ENCODE peak calls at places on chromosomes 11 and 22, in four cellular contexts. E, H, A and J are unnamed samples.

GRCh38 chr11:74418509-74418895 is 20.3 kb upstream of the PGM2L1 start:
- DNase-seq in H (no peak), E (no peak), A (no peak), J (no peak)

GRCh38 chr11:79363261-79363660 is 77.6 kb downstream of the TENM4 start:
- DNase-seq in A (no peak), E (no peak), H (no peak), J (no peak)

GRCh38 chr11:130118636-130119387 is 40.8 kb upstream of the ST14 start:
- DNase-seq in A (peak; percentile 38), E (no peak), H (no peak), J (no peak)

GRCh38 chr22:40009231-40009769 is 14.5 kb downstream of the FAM83F start:
- DNase-seq in H (no peak), A (no peak), E (peak; percentile 74), J (peak; percentile 21)

GRCh38 chr11:73157141-73158010 is 15.3 kb upstream of the FCHSD2 start:
- DNase-seq in H (peak; percentile 21), E (no peak), A (no peak), J (no peak)

GRCh38 chr11:113954235-113954634 is 20.7 kb upstream of the HTR3A start:
- DNase-seq in H (no peak), A (no peak), E (no peak), J (no peak)

GRCh38 chr11:109864834-109865557 is 228.2 kb upstream of the ZC3H12C start:
- DNase-seq in H (no peak), E (no peak), A (no peak), J (no peak)

GRCh38 chr22:35629406-35630234 is 12.5 kb upstream of the MB start:
- DNase-seq in A (peak; percentile 61), H (no peak), E (no peak), J (peak; percentile 31)

GRCh38 chr11:3077846-3078440 is 20.7 kb upstream of the CARS1 start:
- DNase-seq in H (no peak), A (no peak), E (no peak), J (no peak)

GRCh38 chr11:63608353-63609345 is 5.6 kb downstream of the PLAAT3 start:
- DNase-seq in H (no peak), A (no peak), E (no peak), J (no peak)

GRCh38 chr11:64415996-64416728 is 57.2 kb downstream of the RPS6KA4 start:
- DNase-seq in E (no peak), H (no peak), A (no peak), J (no peak)

GRCh38 chr11:64017950-64018224 is 17.8 kb upstream of the FLRT1 start:
- DNase-seq in H (no peak), E (no peak), A (no peak), J (no peak)

GRCh38 chr11:10502770-10503169 is 38.2 kb downstream of the RNF141 start:
- DNase-seq in H (no peak), E (no peak), A (no peak), J (no peak)

GRCh38 chr11:24064309-24064903 is 432.4 kb upstream of the LUZP2 start:
- DNase-seq in E (no peak), A (no peak), H (no peak), J (no peak)

GRCh38 chr11:73982595-73982989 is at the start of gene UCP2:
- DNase-seq in H (peak; percentile 95), A (no peak), E (no peak), J (peak; percentile 91)

GRCh38 chr22:27242111-27242436 is 559.5 kb downstream of the MN1 start:
- DNase-seq in A (no peak), E (no peak), H (no peak), J (no peak)

GRCh38 chr11:61781585-61781984 is 10.8 kb downstream of the TMEM258 start:
- DNase-seq in H (no peak), E (no peak), A (no peak), J (no peak)

GRCh38 chr11:132685174-132685611 is 847.1 kb downstream of the OPCML start:
- DNase-seq in A (no peak), H (no peak), E (no peak), J (no peak)

GRCh38 chr11:63553759-63554158 is 9.4 kb downstream of the PLAAT2 start:
- DNase-seq in E (no peak), A (no peak), H (no peak), J (no peak)

GRCh38 chr22:41290262-41291221 is 4.6 kb upstream of the RANGAP1 start:
- DNase-seq in A (no peak), E (peak; percentile 58), H (no peak), J (no peak)

GRCh38 chr11:73944085-73944484 is 6.7 kb upstream of the DNAJB13 start:
- DNase-seq in H (no peak), E (no peak), A (no peak), J (no peak)

GRCh38 chr11:134022748-134023147 is 46.1 kb upstream of the JAM3 start:
- DNase-seq in E (no peak), A (no peak), H (no peak), J (no peak)

GRCh38 chr22:45318558-45319318 is 9.0 kb downstream of the FAM118A start:
- DNase-seq in E (no peak), H (no peak), A (peak; percentile 46), J (no peak)

GRCh38 chr11:72641900-72642814 is 32.1 kb downstream of the PDE2A start:
- DNase-seq in E (peak; percentile 76), H (peak; percentile 91), A (no peak), J (peak; percentile 57)

GRCh38 chr11:118524356-118524755 is 2.9 kb upstream of the TTC36 start:
- DNase-seq in E (no peak), H (no peak), A (no peak), J (no peak)

GRCh38 chr22:16922076-16922475 is 85.9 kb downstream of the GAB4 start:
- DNase-seq in A (no peak), E (no peak), H (no peak), J (no peak)

GRCh38 chr11:19395050-19395449 is 154.3 kb upstream of the E2F8 start:
- DNase-seq in A (no peak), H (no peak), E (no peak), J (no peak)

GRCh38 chr11:10026514-10026913 is 267.5 kb downstream of the SBF2 start:
- DNase-seq in H (no peak), A (no peak), E (no peak), J (no peak)

GRCh38 chr11:130825621-130826020 is 90.7 kb downstream of the SNX19 start:
- DNase-seq in H (no peak), E (no peak), A (no peak), J (no peak)

GRCh38 chr11:73271936-73272679 is at the start of gene P2RY6:
- DNase-seq in A (no peak), E (no peak), H (peak; percentile 87), J (peak; percentile 33)

GRCh38 chr11:108824601-108825000 is 159.7 kb downstream of the DDX10 start:
- DNase-seq in A (no peak), E (no peak), H (no peak), J (no peak)

GRCh38 chr11:124640660-124641059 is 18.0 kb downstream of the TBRG1 start:
- DNase-seq in H (no peak), E (peak; percentile 49), A (no peak), J (no peak)

GRCh38 chr11:127862406-127862805 is 725.0 kb downstream of the ETS1 start:
- DNase-seq in H (no peak), A (no peak), E (no peak), J (no peak)

GRCh38 chr22:40022536-40023225 is 27.9 kb downstream of the FAM83F start:
- DNase-seq in E (no peak), H (no peak), A (no peak), J (no peak)

GRCh38 chr22:27124336-27125023 is 467.1 kb downstream of the MIAT start:
- DNase-seq in A (no peak), E (no peak), H (no peak), J (no peak)

DNA sequence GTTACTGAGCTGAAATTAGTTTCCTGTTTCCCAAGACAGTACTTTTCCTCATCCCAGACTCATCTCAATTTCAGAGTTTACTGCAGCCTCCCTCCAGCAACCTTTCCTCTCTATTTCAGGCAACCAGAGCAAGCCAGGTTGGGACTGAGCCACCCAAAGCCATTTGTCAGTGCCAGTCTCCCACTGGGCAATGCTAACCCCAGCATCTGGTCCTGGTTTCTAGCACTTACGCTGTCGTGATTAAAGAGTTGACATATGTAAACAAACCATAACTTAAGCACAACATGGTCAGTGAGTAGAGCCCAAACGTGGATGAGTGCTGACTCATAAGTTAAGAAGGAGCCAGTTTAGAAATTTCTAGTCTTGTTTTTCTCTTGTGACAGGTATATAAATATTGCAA is 119.6 kb upstream of the BLID start:
- DNase-seq in H (no peak), E (no peak), A (no peak), J (no peak)
- TF ChIP-seq NRF1 in H (no peak), E (no peak), A (no peak), J (no peak)

DNA sequence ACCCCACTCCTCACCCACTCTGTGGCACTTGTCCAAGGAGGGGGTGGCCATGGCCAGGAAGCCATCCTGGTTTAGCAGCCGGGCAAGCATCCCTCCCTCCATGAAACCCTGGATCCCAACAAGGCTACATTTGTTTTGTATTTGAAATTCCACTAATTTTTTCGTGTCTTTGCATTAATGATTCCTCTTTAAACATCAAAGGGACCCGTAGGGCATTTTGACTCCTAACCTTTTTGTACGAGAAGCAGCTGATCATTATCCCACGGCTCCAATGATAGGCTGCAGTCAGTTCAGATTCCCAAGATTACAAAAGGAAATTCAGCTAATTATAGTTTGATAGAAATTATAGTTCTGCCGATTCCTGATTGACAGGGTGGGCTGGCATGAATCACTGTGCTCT is 10.7 kb downstream of the MYEOV start:
- DNase-seq in A (no peak), H (no peak), E (no peak), J (no peak)
- TF ChIP-seq NRF1 in A (no peak), H (no peak), E (no peak), J (no peak)

GRCh38 chr11:112520293-112520692 is 259.6 kb upstream of the PLET1 start:
- DNase-seq in E (no peak), H (no peak), A (no peak), J (no peak)
- TF ChIP-seq NRF1 in E (no peak), H (no peak), A (no peak), J (no peak)

DNA sequence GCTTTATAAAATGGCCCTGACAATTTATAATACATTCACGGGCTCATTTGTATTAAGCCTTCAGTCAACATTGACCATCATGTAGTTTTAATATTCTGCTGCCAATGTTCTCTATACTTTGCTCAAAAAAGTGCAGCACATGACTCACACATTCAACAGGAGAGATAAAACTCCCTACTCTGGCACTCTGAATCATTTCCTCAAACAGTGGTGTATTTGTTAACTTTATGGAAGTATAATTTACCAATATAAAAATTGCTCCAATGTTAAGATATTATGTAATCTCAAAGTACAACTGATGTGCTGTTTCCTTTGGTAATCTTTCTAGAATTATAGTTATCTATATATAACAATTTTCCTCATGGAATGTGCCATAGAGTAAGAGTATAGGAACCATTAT is 39.9 kb downstream of the MAML2 start:
- DNase-seq in E (no peak), A (no peak), H (no peak), J (no peak)
- TF ChIP-seq NRF1 in E (no peak), A (no peak), H (no peak), J (no peak)

GRCh38 chr22:49886346-49887073 is 31.7 kb downstream of the ALG12 start:
- DNase-seq in E (no peak), H (no peak), A (no peak), J (no peak)
- TF ChIP-seq NRF1 in E (no peak), H (no peak), A (no peak), J (no peak)